ENCODE peak calls at places on chromosome X, in six cellular contexts. B is A673, D is IMR-90, I is ascending aorta, F is iPS DF 6.9, V is adrenal gland. Q is an unnamed sample.

GRCh38 chrX:53257166-53257565 is 24.2 kb downstream of the IQSEC2 start:
- DNase-seq in F (no peak), V (no peak), I (no peak), D (no peak), B (no peak), Q (no peak)

GRCh38 chrX:109770780-109771179 is 37.7 kb upstream of the ACSL4 start:
- DNase-seq in V (no peak), I (no peak), D (no peak), B (no peak), F (no peak), Q (no peak)

GRCh38 chrX:338836-339400 is 20.3 kb upstream of the GTPBP6 start:
- DNase-seq in V (no peak), B (no peak), F (no peak), D (no peak), I (no peak), Q (no peak)

GRCh38 chrX:31061091-31061490 is 10.8 kb downstream of the FTHL17 start:
- DNase-seq in D (no peak), B (no peak), F (no peak), V (no peak), I (no peak), Q (no peak)

GRCh38 chrX:51163730-51164129 is 168.9 kb upstream of the NUDT10 start:
- DNase-seq in F (no peak), V (no peak), B (no peak), I (no peak), D (no peak), Q (no peak)

GRCh38 chrX:36434521-36434920 is 515.0 kb downstream of the CFAP47 start:
- DNase-seq in V (no peak), B (peak; percentile 92), F (no peak), I (no peak), D (peak; percentile 20), Q (no peak)

GRCh38 chrX:153460826-153461225 is 9.6 kb downstream of the HAUS7 start:
- DNase-seq in D (peak; percentile 39), F (no peak), I (no peak), B (peak; percentile 61), V (peak; percentile 46), Q (peak; percentile 29)

GRCh38 chrX:55867254-55867653 is 149.7 kb downstream of the RRAGB start:
- DNase-seq in F (no peak), V (no peak), I (no peak), B (no peak), D (peak; percentile 2), Q (no peak)

GRCh38 chrX:128992107-128992971 is 531.0 kb downstream of the SMARCA1 start:
- DNase-seq in F (no peak), D (no peak), I (no peak), V (no peak), B (no peak), Q (no peak)

GRCh38 chrX:117969782-117970181 is 146.8 kb downstream of the KLHL13 start:
- DNase-seq in I (no peak), B (no peak), D (no peak), V (no peak), F (no peak), Q (no peak)

GRCh38 chrX:155263854-155264628 is at the start of gene RAB39B:
- DNase-seq in V (peak; percentile 50), F (peak; percentile 27), I (no peak), D (peak; percentile 68), B (peak; percentile 53), Q (peak; percentile 21)

GRCh38 chrX:150269613-150270254 is 93.4 kb upstream of the MAMLD1 start:
- DNase-seq in I (no peak), B (no peak), D (no peak), V (no peak), F (no peak), Q (no peak)

GRCh38 chrX:71652405-71652804 is 14.9 kb upstream of the LOC101059915 start:
- DNase-seq in V (peak; percentile 51), F (peak; percentile 13), I (no peak), D (peak; percentile 59), B (peak; percentile 65), Q (peak; percentile 27)

GRCh38 chrX:136168929-136169735 is 21.8 kb downstream of the FHL1 start:
- DNase-seq in D (peak; percentile 97), I (no peak), F (peak; percentile 37), V (peak; percentile 37), B (peak; percentile 58), Q (peak; percentile 73)

GRCh38 chrX:645024-645376 is 14.4 kb downstream of the SHOX start:
- DNase-seq in F (no peak), B (no peak), I (no peak), D (no peak), V (no peak), Q (no peak)

GRCh38 chrX:65596270-65596669 is 61.7 kb upstream of the LAS1L start:
- DNase-seq in I (peak; percentile 22), B (peak; percentile 63), V (no peak), D (peak; percentile 49), F (no peak), Q (no peak)

GRCh38 chrX:150475466-150475865 is 93.0 kb upstream of the MTM1 start:
- DNase-seq in F (no peak), D (peak; percentile 7), V (no peak), B (no peak), I (no peak), Q (no peak)

GRCh38 chrX:37409278-37409677 is 60.1 kb downstream of the PRRG1 start:
- DNase-seq in V (no peak), B (no peak), D (no peak), F (no peak), I (no peak), Q (no peak)

GRCh38 chrX:69539437-69539836 is 35.3 kb downstream of the NALF2 start:
- DNase-seq in I (no peak), D (no peak), V (no peak), F (no peak), B (no peak), Q (no peak)

GRCh38 chrX:15269618-15270521 is at the start of gene ASB9:
- DNase-seq in D (peak; percentile 34), F (no peak), I (no peak), B (no peak), V (peak; percentile 22), Q (no peak)

GRCh38 chrX:105695451-105695850 is 126.9 kb upstream of the NRK start:
- DNase-seq in F (no peak), B (no peak), V (no peak), I (no peak), D (peak; percentile 20), Q (no peak)

GRCh38 chrX:46582325-46582724 is 8.8 kb downstream of the CHST7 start:
- DNase-seq in B (no peak), D (peak; percentile 41), V (no peak), F (no peak), I (no peak), Q (no peak)

GRCh38 chrX:130504019-130504418 is 102.2 kb downstream of the RBMX2 start:
- DNase-seq in V (no peak), D (no peak), B (no peak), F (no peak), I (no peak), Q (no peak)

GRCh38 chrX:2351999-2352995 is 148.5 kb downstream of the DHRSX start:
- DNase-seq in B (no peak), F (no peak), V (no peak), D (peak; percentile 99), I (no peak), Q (no peak)

GRCh38 chrX:71181558-71181909 is 36.9 kb downstream of the NLGN3 start:
- DNase-seq in B (no peak), I (no peak), D (no peak), F (no peak), V (no peak), Q (no peak)

GRCh38 chrX:28042826-28043564 is 61.7 kb upstream of the DCAF8L1 start:
- DNase-seq in B (no peak), F (no peak), V (no peak), I (no peak), D (no peak), Q (no peak)

GRCh38 chrX:131225078-131225477 is 64.0 kb downstream of the IGSF1 start:
- DNase-seq in D (no peak), F (no peak), V (no peak), B (no peak), I (no peak), Q (no peak)

DNA sequence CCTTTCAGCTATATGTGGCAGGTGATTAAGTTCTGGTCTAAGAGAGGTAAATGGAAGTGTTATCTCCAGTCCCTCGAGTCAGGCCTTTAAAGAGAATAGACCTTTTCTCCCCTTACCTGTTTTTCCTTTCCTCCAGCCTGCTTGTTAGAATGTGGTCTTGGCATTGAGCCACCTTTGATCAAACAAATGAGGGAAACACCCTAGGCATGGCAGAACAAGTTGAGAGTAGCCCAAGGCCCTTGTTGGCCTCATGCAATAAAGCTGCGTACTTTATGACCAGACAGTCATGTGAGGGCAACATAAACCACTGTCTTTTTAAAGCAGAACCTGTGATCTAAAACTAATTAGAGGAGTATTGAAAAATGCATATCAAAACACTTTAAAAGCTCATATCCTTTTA is 13.2 kb upstream of the IL13RA2 start:
- DNase-seq in D (no peak), F (no peak), I (no peak), B (no peak), V (no peak), Q (no peak)
- H3K27ac ChIP-seq in D (no peak overlapping the region), F (no peak overlapping the region), I (peak overlapping the region; percentile 60), B (no peak overlapping the region), V (no peak overlapping the region), Q (no peak overlapping the region)

GRCh38 chrX:148507413-148507812 is 7.0 kb downstream of the AFF2 start:
- DNase-seq in F (no peak), I (no peak), V (no peak), D (no peak), B (no peak), Q (no peak)
- H3K4me1 ChIP-seq in F (no peaks in the 10 kb centered on the region), I (no peaks in the 10 kb centered on the region), V (no peaks in the 10 kb centered on the region), D (no peaks in the 10 kb centered on the region), B (no peaks in the 10 kb centered on the region), Q (no peaks in the 10 kb centered on the region)

DNA sequence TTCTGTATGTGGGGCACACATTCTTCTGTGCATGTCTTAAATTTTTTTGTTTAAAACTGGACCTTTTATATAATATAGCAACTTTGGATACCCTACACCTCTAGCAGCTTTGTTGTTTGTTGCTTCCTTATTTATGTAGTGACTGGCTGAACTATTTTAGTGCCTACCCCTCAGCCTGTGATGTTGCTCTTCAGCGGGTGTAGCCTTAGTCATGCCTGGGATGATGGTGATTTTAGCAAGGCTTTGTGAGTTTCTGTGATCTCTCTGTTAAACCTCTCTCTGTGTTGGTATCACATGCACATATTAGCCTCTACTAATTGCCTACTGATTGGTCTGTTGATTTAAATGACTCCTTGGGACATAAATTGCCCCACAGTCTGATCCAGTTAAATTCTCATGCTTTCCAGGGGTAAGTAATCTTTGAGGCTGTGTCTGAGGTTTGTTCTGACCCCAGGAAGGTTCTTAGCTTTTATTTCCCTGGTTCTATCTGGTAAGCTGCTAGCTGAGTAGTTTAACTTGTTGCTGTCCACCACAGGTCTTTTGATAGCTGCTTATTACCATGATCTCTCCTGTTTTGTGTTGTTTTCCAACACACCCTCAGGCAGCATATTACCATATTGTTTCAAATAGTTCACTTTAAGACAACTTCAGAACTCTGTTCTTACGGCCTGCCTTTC is 22.9 kb downstream of the USP9X start:
- DNase-seq in V (no peak), I (no peak), F (no peak), D (no peak), B (no peak), Q (no peak)
- H3K27ac ChIP-seq in V (no peak overlapping the region), I (peak overlapping the region; percentile 25), F (no peak overlapping the region), D (no peak overlapping the region), B (no peak overlapping the region), Q (no peak overlapping the region)

DNA sequence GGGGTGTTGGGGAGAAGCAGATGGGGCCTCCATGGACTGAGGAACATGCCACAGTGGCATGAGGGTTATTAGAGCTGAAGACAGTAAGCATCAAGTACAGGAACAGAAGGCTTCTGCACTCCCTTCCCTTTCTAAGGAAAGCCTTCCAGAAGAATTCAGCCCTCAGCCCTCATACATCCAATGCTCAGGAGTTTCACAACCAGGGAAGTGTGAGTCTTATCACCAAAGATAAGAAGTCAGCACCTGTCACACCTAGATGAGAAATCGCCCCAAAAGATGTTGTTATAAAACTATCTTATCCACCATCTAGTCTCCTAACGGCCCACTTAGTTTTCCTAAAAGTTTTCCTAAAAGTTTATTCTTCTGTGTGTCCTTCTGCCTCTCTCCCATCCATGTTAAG is 78.0 kb upstream of the STS start:
- DNase-seq in V (no peak), I (no peak), B (no peak), D (no peak), F (no peak), Q (no peak)
- H3K4me1 ChIP-seq in V (peaks cover 6% of the 10 kb centered on the region), I (no peaks in the 10 kb centered on the region), B (no peaks in the 10 kb centered on the region), D (no peaks in the 10 kb centered on the region), F (no peaks in the 10 kb centered on the region), Q (no peaks in the 10 kb centered on the region)

Q was measured in heart right ventricle.